ENCODE peak calls at places on chromosomes 6 and 20, in four cellular contexts. I is HCT116, O is GM12878, B is K562. P is an unnamed sample.

GRCh38 chr6:42978487-42978792 is 541 bp downstream of the PEX6 start:
- DNase-seq in I (no peak), O (no peak), B (peak; percentile 83), P (peak; percentile 71)

GRCh38 chr20:33531047-33531877 is 41.4 kb downstream of the CBFA2T2 start:
- DNase-seq in I (no peak), O (no peak), B (no peak), P (no peak)

GRCh38 chr6:71248866-71249265 is 39.7 kb upstream of the OGFRL1 start:
- DNase-seq in I (no peak), O (no peak), B (no peak), P (no peak)

GRCh38 chr6:155466546-155466945 is 10.9 kb upstream of the NOX3 start:
- DNase-seq in I (no peak), O (no peak), B (no peak), P (no peak)

GRCh38 chr6:28218312-28219248 is 6.5 kb upstream of the ZSCAN9 start:
- DNase-seq in I (no peak), O (no peak), B (peak; percentile 92), P (no peak)

GRCh38 chr6:101386982-101387381 is 6.5 kb upstream of the GRIK2 start:
- DNase-seq in I (no peak), O (no peak), B (no peak), P (no peak)

GRCh38 chr6:67679566-67680296 is 955.4 kb upstream of the ADGRB3 start:
- DNase-seq in I (no peak), O (no peak), B (no peak), P (no peak)

GRCh38 chr20:371755-372542 is 8.6 kb upstream of the TRIB3 start:
- DNase-seq in I (peak; percentile 83), O (no peak), B (peak; percentile 79), P (no peak)

GRCh38 chr6:43772571-43773049 is 2.6 kb downstream of the VEGFA start:
- DNase-seq in I (no peak), O (no peak), B (peak; percentile 57), P (no peak)

GRCh38 chr6:85135376-85136094 is 314.3 kb upstream of the NT5E start:
- DNase-seq in I (no peak), O (no peak), B (no peak), P (no peak)

GRCh38 chr6:2999621-3000455 is at the start of gene NQO2:
- DNase-seq in I (peak; percentile 71), O (peak; percentile 13), B (peak; percentile 100), P (peak; percentile 96)

GRCh38 chr6:52500268-52501129 is 76.4 kb downstream of the TRAM2 start:
- DNase-seq in I (no peak), O (no peak), B (no peak), P (no peak)

GRCh38 chr6:166400181-166400580 is 17.4 kb upstream of the MPC1 start:
- DNase-seq in I (no peak), O (no peak), B (no peak), P (no peak)

GRCh38 chr6:31657406-31658157 is 1.9 kb downstream of the APOM start:
- DNase-seq in I (no peak), O (no peak), B (no peak), P (no peak)

GRCh38 chr6:56683882-56684281 is 41.2 kb upstream of the DST start:
- DNase-seq in I (no peak), O (no peak), B (no peak), P (no peak)

GRCh38 chr6:132733288-132733687 is 19.4 kb upstream of the VNN1 start:
- DNase-seq in I (no peak), O (no peak), B (no peak), P (no peak)

GRCh38 chr20:55269913-55270312 is 735.4 kb downstream of the CBLN4 start:
- DNase-seq in I (no peak), O (no peak), B (no peak), P (no peak)

GRCh38 chr20:45523833-45524232 is 8.4 kb upstream of the SPINT3 start:
- DNase-seq in I (no peak), O (no peak), B (no peak), P (no peak)

GRCh38 chr6:122839906-122840305 is 50.8 kb downstream of the SMPDL3A start:
- DNase-seq in I (no peak), O (no peak), B (no peak), P (no peak)

DNA sequence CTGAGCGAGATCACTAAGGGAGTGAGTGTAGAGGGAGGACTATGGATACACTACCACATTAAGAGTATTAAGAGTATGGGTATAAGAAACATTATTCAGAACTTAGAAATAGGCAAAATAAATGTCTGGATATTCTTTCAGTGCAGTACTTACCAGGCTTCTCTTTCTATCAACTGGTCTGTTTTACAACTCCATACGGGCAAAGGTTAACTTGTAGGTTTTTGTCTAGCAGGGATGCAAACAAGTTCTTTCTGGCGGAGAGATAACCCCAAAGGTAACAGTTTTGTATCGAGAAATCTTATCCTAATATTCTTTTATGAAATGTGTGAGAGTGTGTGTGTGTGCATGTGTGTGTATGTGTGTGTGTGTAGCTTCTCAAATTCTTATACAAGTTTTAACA is 186.2 kb downstream of the ARHGAP18 start:
- DNase-seq in I (no peak), O (no peak), B (no peak), P (no peak)
- TF ChIP-seq EGR1 in I (no peak), O (no peak), B (no peak), P (no peak)

DNA sequence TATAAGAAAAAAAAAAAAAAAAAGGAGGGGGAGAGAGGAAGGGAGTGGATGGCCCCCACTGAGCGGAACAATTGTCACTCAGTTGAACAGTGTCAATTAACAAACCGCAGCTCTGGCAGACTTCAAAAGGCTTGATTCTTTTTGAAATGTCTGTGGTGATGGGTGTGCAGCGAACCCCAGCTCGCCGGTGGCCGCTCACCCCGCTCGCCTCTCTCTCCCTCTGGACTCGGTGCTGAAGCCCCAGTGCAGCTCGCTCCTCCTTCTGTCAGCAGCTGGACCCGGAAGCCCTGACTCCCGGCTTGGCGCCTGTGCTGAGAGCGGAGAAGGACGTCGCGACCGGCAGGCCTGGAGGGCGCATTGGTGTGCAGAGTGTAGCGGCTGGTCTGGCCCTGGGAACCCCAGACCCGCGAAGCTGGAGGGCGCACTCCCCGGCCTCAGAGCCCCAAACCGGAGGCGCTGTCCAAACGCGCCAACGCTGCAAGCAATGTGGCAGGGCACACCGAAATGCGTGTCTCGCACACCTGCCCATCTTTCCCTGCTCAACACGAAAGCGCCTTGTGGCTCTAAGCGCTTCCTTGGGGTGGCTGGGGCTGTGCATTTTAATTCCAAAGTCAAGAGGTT is 3.4 kb downstream of the LINC00237 start:
- DNase-seq in I (no peak), O (no peak), B (no peak), P (no peak)
- TF ChIP-seq SRF in I (no peak), O (no peak), B (no peak), P (no peak)

DNA sequence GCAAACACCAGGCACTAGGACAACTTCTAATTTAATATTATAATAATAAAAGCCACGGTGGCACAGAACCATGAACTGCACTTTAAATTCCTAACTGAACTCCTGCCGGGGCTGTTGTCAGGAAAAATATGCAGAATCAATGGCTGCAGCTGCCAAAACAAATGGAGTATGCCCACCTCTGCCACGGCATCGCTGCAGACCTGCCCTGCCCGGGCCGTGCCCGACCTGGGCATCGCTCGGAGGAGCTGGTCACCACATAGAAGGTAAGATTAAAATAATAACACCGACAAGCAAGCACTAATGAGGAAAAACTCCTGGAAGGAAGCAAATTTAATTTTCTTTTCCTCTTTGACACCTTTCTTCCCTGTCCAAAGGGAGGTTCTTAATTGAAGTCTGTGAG is 351.1 kb downstream of the ZFAND3 start:
- DNase-seq in I (no peak), O (no peak), B (no peak), P (no peak)
- TF ChIP-seq EGR1 in I (no peak), O (no peak), B (no peak), P (no peak)

GRCh38 chr20:1528811-1529210 is 28.7 kb downstream of the SIRPD start:
- DNase-seq in I (no peak), O (no peak), B (no peak), P (no peak)
- TF ChIP-seq SRF in I (no peak), O (no peak), B (no peak), P (no peak)

GRCh38 chr20:23112595-23112994 is 26.5 kb upstream of the CD93 start:
- DNase-seq in I (no peak), O (no peak), B (no peak), P (no peak)

GRCh38 chr20:23114018-23114417 is 27.9 kb upstream of the CD93 start:
- DNase-seq in I (no peak), O (no peak), B (no peak), P (no peak)

GRCh38 chr20:23114448-23114847 is 28.3 kb upstream of the CD93 start:
- DNase-seq in I (no peak), O (no peak), B (no peak), P (no peak)

GRCh38 chr20:23111307-23111943 is 25.3 kb upstream of the CD93 start:
- DNase-seq in I (no peak), O (no peak), B (no peak), P (no peak)

DNA sequence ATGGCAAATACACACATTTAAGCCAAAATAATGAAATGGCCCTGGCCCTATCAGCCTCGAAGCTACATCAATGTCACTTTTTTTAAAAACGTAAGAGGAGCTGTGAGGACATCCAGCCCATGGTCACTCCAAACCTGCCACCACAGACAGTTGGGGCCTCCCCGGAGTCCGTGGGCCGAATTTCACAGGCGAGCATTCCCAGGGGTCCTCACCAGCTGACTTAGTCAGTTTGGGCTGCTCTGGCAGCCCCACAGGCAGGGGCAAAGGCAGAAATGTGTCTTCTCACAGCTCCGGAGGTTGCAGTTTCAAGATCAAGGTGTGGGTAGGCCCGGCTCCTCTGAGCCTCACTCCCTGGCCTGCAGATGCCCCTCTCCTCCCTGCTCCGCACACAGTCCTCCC is 25.8 kb upstream of the CD93 start:
- DNase-seq in I (no peak), O (no peak), B (no peak), P (no peak)
- TF ChIP-seq EGR1 in I (no peak), O (no peak), B (no peak), P (no peak)

GRCh38 chr20:11001767-11002540 is 328.2 kb upstream of the JAG1 start:
- DNase-seq in I (peak; percentile 95), O (no peak), B (no peak), P (peak; percentile 17)
- TF ChIP-seq SRF in I (peak; percentile 99), O (no peak), B (no peak), P (no peak)

GRCh38 chr6:21053612-21054011 is 519.4 kb downstream of the CDKAL1 start:
- DNase-seq in I (no peak), O (no peak), B (no peak), P (no peak)
- TF ChIP-seq EGR1 in I (no peak), O (no peak), B (no peak), P (no peak)

DNA sequence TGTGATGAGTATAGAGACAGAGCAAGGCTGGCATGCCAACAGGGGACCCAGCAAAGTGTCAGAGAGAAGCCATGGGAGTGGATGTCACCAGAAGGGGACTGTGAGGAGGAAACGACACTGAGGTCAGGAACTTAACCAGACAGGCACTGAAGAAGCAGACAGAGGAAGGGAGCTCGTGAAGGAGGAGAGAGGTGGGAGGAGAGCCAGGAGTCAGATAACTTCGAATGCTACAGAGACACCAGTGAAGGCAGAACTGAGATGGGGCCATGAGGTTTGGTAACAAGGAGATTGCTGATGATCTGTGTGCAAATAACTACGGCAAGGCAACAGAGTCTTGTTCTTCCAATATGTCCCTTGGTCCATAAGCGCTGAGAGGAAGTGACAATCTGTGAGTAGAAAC is 211.1 kb upstream of the FOXA2 start:
- DNase-seq in I (no peak), O (no peak), B (no peak), P (no peak)
- TF ChIP-seq SRF in I (no peak), O (no peak), B (no peak), P (no peak)

GRCh38 chr6:11710221-11710836 is 68.3 kb downstream of the ADTRP start:
- DNase-seq in I (no peak), O (no peak), B (no peak), P (no peak)
- TF ChIP-seq EGR1 in I (no peak), O (no peak), B (no peak), P (no peak)

P was measured in H1.